ENCODE peak calls at places on chromosomes 3 and 15, in four cellular contexts. Q, Y, E and L are unnamed samples.

GRCh38 chr3:110814170-110815007 is 257.2 kb upstream of the NECTIN3 start:
- DNase-seq in Q (no peak), Y (no peak), E (no peak), L (no peak)

GRCh38 chr3:100173931-100174330 is 59.6 kb upstream of the FILIP1L start:
- DNase-seq in Q (no peak), Y (no peak), E (no peak), L (no peak)

GRCh38 chr3:47443611-47443995 is 32.1 kb downstream of the SCAP start:
- DNase-seq in Q (no peak), Y (no peak), E (no peak), L (no peak)

GRCh38 chr15:75640483-75641175 is 605 bp upstream of the IMP3 start:
- DNase-seq in Q (no peak), Y (peak), E (peak), L (peak)

GRCh38 chr3:114799789-114800188 is 347.3 kb downstream of the ZBTB20 start:
- DNase-seq in Q (no peak), Y (no peak), E (no peak), L (no peak)

GRCh38 chr15:74901612-74902063 is 5.0 kb downstream of the FAM219B start:
- DNase-seq in Q (peak), Y (peak), E (peak), L (peak)

GRCh38 chr3:45870099-45870498 is 16.2 kb upstream of the CCR9 start:
- DNase-seq in Q (no peak), Y (peak), E (no peak), L (no peak)

GRCh38 chr3:125116311-125117069 is 60.7 kb upstream of the HEG1 start:
- DNase-seq in Q (no peak), Y (no peak), E (no peak), L (no peak)

GRCh38 chr3:180316321-180316720 is 279.6 kb upstream of the PEX5L start:
- DNase-seq in Q (no peak), Y (no peak), E (no peak), L (no peak)

GRCh38 chr3:71578045-71578730 is 5.3 kb downstream of the FOXP1 start:
- DNase-seq in Q (no peak), Y (no peak), E (no peak), L (no peak)

GRCh38 chr3:142777927-142778326 is 54.1 kb downstream of the TRPC1 start:
- DNase-seq in Q (no peak), Y (no peak), E (no peak), L (no peak)

GRCh38 chr3:158520433-158520832 is 50.6 kb upstream of the MLF1 start:
- DNase-seq in Q (no peak), Y (no peak), E (no peak), L (no peak)

GRCh38 chr3:33047842-33048834 is 48.8 kb downstream of the GLB1 start:
- DNase-seq in Q (no peak), Y (peak), E (no peak), L (peak)

GRCh38 chr3:40623567-40623966 is 98.8 kb downstream of the ZNF621 start:
- DNase-seq in Q (no peak), Y (no peak), E (no peak), L (peak)

GRCh38 chr3:50637012-50637411 is 20.1 kb downstream of the MAPKAPK3 start:
- DNase-seq in Q (no peak), Y (no peak), E (no peak), L (no peak)

GRCh38 chr15:62672268-62672667 is 370.3 kb upstream of the TPM1 start:
- DNase-seq in Q (no peak), Y (no peak), E (no peak), L (no peak)

GRCh38 chr15:52636459-52636858 is 42.7 kb downstream of the ATOSA start:
- DNase-seq in Q (no peak), Y (no peak), E (no peak), L (no peak)